ENCODE peak calls at places on chromosome 16, in nine cellular contexts. Q, N, I, K, X, S, Z, T and H are unnamed samples.

GRCh38 chr16:88951989-88952388 is 25.0 kb downstream of the CBFA2T3 start:
- DNase-seq in X (no peak), Z (no peak), S (no peak), K (no peak), I (no peak), T (no peak), Q (no peak), N (no peak), H (no peak)

GRCh38 chr16:17070882-17071592 is 399.7 kb downstream of the XYLT1 start:
- DNase-seq in I (peak; percentile 48), Q (peak; percentile 81), N (peak; percentile 8), Z (peak; percentile 50), T (peak; percentile 73), X (no peak), S (no peak), K (no peak), H (no peak)

GRCh38 chr16:27547134-27547533 is 2.6 kb downstream of the GTF3C1 start:
- DNase-seq in Z (no peak), I (no peak), K (peak; percentile 45), N (peak; percentile 67), S (peak; percentile 65), Q (peak; percentile 66), T (no peak), X (peak; percentile 36), H (no peak)

GRCh38 chr16:76947694-76948093 is 243.3 kb upstream of the MON1B start:
- DNase-seq in X (no peak), Z (no peak), T (no peak), Q (no peak), S (no peak), N (no peak), K (no peak), I (no peak), H (no peak)

GRCh38 chr16:48143816-48144215 is 12.0 kb downstream of the ABCC12 start:
- DNase-seq in I (no peak), S (peak; percentile 80), Z (no peak), Q (no peak), T (no peak), K (no peak), N (no peak), X (no peak), H (no peak)

GRCh38 chr16:31043352-31043751 is 10.0 kb downstream of the STX4 start:
- DNase-seq in X (no peak), Q (no peak), I (no peak), K (no peak), Z (no peak), N (no peak), S (no peak), T (no peak), H (no peak)

GRCh38 chr16:17846030-17846429 is 375.3 kb upstream of the XYLT1 start:
- DNase-seq in S (no peak), Q (no peak), Z (no peak), K (no peak), I (no peak), N (no peak), T (no peak), X (no peak), H (no peak)

GRCh38 chr16:67104061-67104460 is 5.7 kb upstream of the PHAF1 start:
- DNase-seq in N (no peak), Z (peak; percentile 83), I (peak; percentile 15), Q (peak; percentile 39), S (no peak), X (no peak), T (no peak), K (no peak), H (no peak)

GRCh38 chr16:35174006-35174405 is 1714.6 kb downstream of the TP53TG3F start:
- DNase-seq in I (no peak), N (no peak), Q (no peak), S (no peak), X (no peak), T (peak; percentile 39), Z (no peak), K (no peak), H (no peak)

GRCh38 chr16:67632415-67633172 is 12.3 kb upstream of the CARMIL2 start:
- DNase-seq in Z (no peak), N (no peak), Q (no peak), K (no peak), S (peak; percentile 18), X (peak; percentile 45), I (no peak), T (no peak), H (no peak)

GRCh38 chr16:24062270-24062817 is 193.8 kb upstream of the CACNG3 start:
- DNase-seq in S (no peak), Z (no peak), I (no peak), Q (no peak), K (no peak), T (no peak), N (no peak), X (no peak), H (no peak)

GRCh38 chr16:49492090-49492801 is 118.6 kb downstream of the C16orf78 start:
- DNase-seq in N (peak; percentile 30), I (peak; percentile 81), S (peak; percentile 21), X (no peak), K (no peak), Q (peak; percentile 43), Z (peak; percentile 92), T (peak; percentile 72), H (no peak)

GRCh38 chr16:63578791-63579190 is 1542.6 kb upstream of the CDH8 start:
- DNase-seq in I (no peak), K (no peak), S (peak; percentile 6), N (no peak), Z (no peak), X (no peak), T (no peak), Q (no peak), H (no peak)

GRCh38 chr16:89102777-89103073 is 9.1 kb downstream of the ACSF3 start:
- DNase-seq in I (no peak), K (no peak), Q (no peak), S (no peak), X (no peak), Z (no peak), N (no peak), T (no peak), H (no peak)

GRCh38 chr16:69306031-69306430 is 5.1 kb upstream of the VPS4A start:
- DNase-seq in I (no peak), X (no peak), Q (no peak), K (peak; percentile 38), Z (no peak), T (no peak), N (no peak), S (no peak), H (no peak)

GRCh38 chr16:87380875-87381274 is 2.7 kb downstream of the FBXO31 start:
- DNase-seq in S (no peak), K (no peak), T (no peak), X (no peak), Z (no peak), N (no peak), I (no peak), Q (no peak), H (no peak)

GRCh38 chr16:15701975-15702970 is 52.2 kb downstream of the NDE1 start:
- DNase-seq in T (no peak), Q (no peak), S (no peak), Z (no peak), K (no peak), N (no peak), I (no peak), X (no peak), H (no peak)

GRCh38 chr16:2818278-2818876 is 1.3 kb downstream of the PRSS21 start:
- DNase-seq in Q (no peak), X (no peak), Z (peak; percentile 32), K (no peak), T (peak; percentile 43), S (no peak), I (no peak), N (no peak), H (no peak)

GRCh38 chr16:2815299-2815771 is 1.7 kb upstream of the PRSS21 start:
- DNase-seq in S (no peak), K (no peak), N (no peak), T (peak; percentile 69), Q (no peak), X (no peak), Z (peak; percentile 51), I (no peak), H (no peak)

GRCh38 chr16:2814757-2815298 is 2.2 kb upstream of the PRSS21 start:
- DNase-seq in K (no peak), T (peak; percentile 48), S (no peak), I (no peak), Z (peak; percentile 32), Q (no peak), N (no peak), X (no peak), H (no peak)

GRCh38 chr16:2817496-2818277 is 650 bp downstream of the PRSS21 start:
- DNase-seq in Z (peak; percentile 38), Q (no peak), K (no peak), N (no peak), X (no peak), T (no peak), S (no peak), I (no peak), H (no peak)

GRCh38 chr16:2816751-2817495 is at the start of gene PRSS21:
- DNase-seq in X (no peak), N (peak; percentile 25), S (peak; percentile 37), Z (peak; percentile 69), Q (peak; percentile 76), K (no peak), I (no peak), T (peak; percentile 64), H (no peak)
- TF ChIP-seq CTCF in X (peak; percentile 9), N (peak; percentile 66), S (peak; percentile 36), Z (peak; percentile 52), Q (peak; percentile 35), K (no peak), I (no peak), T (peak; percentile 5), H (no peak)

GRCh38 chr16:84950906-84951305 is 60.4 kb downstream of the ZDHHC7 start:
- DNase-seq in K (no peak), Q (peak; percentile 65), X (no peak), Z (peak; percentile 69), T (no peak), S (peak; percentile 62), I (peak; percentile 21), N (no peak), H (no peak)
- TF ChIP-seq CTCF in K (peak; percentile 13), Q (peak; percentile 63), X (peak; percentile 21), Z (peak; percentile 50), T (peak; percentile 23), S (no peak), I (no peak), N (no peak), H (peak; percentile 30)

GRCh38 chr16:2586241-2586640 is 48.4 kb downstream of the PDPK1 start:
- DNase-seq in T (peak; percentile 52), Q (no peak), S (no peak), Z (peak; percentile 69), K (no peak), X (no peak), N (no peak), I (no peak), H (no peak)
- TF ChIP-seq CTCF in T (no peak), Q (peak; percentile 32), S (no peak), Z (peak; percentile 70), K (peak; percentile 9), X (no peak), N (no peak), I (peak; percentile 11), H (peak; percentile 47)

DNA sequence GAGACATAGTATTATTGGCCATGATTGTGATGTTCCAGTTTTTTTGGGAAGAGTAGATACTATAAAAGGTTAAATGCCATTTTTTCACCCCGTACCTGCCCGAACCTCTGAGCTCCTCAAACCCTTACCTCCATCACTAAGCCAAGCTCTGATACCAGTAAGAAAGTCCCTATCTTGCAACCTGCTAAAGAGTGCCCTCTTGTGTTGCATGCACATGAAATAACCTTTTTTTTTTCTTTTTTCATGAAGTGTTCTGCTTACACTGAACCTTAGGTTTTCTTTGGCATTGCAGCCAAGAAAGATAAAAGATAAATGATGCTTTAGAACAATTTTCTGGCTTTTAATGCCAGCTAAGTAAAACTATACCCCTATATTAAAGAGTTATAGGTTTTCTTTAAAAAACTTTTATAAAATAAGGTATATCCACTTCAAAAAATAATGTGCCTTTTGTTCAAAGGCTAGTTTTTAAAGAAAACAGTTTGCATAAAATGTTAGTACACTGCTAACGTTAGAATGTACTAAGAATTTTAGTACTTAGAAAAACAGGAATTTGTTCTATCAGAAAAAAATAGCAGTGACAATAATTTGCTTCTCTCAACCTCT is 295.3 kb upstream of the PMFBP1 start:
- DNase-seq in X (peak; percentile 6), T (no peak), Q (peak; percentile 60), S (peak; percentile 61), I (no peak), Z (peak; percentile 55), K (no peak), N (peak; percentile 8), H (no peak)
- TF ChIP-seq CTCF in X (peak; percentile 86), T (peak; percentile 51), Q (peak; percentile 54), S (peak; percentile 73), I (peak; percentile 59), Z (peak; percentile 86), K (peak; percentile 77), N (peak; percentile 65), H (peak; percentile 73)